ENCODE peak calls at places on chromosomes 1 and 21, in nine cellular contexts. Y is osteocyte; H is uterus; S is CD8-positive, alpha-beta T cell; E is foreskin keratinocyte; A is effector memory CD8-positive, alpha-beta T cell; I is stimulated activated CD4-positive, alpha-beta T cell treated with anti-CD3 and anti-CD28 coated beads, Interleukin-4, amount 100 ng/mL, for 24 hours; L is NCI-H510A treated with DMSO at 0.1 percent for 48 hours; F is RCC 7860. D is an unnamed sample.

GRCh38 chr1:214029796-214030195 is 42.0 kb downstream of the PROX1 start:
- DNase-seq in Y (no peak), H (no peak), S (no peak), E (no peak), A (no peak), I (no peak), L (no peak), F (no peak), D (no peak)

GRCh38 chr1:192545781-192546521 is 29.6 kb upstream of the RGS1 start:
- DNase-seq in Y (no peak), H (no peak), S (no peak), E (no peak), A (no peak), I (no peak), L (no peak), F (no peak), D (no peak)

GRCh38 chr1:5296135-5296930 is 641.9 kb downstream of the AJAP1 start:
- DNase-seq in Y (no peak), H (no peak), S (no peak), E (no peak), A (no peak), I (no peak), L (no peak), F (no peak), D (no peak)

GRCh38 chr1:29590583-29591555 is 354.5 kb downstream of the PTPRU start:
- DNase-seq in Y (peak; percentile 48), H (no peak), S (no peak), E (peak; percentile 44), A (no peak), I (no peak), L (no peak), F (peak; percentile 91), D (peak; percentile 85)

GRCh38 chr1:204418174-204419063 is 6.8 kb upstream of the PPP1R15B start:
- DNase-seq in Y (peak; percentile 51), H (peak; percentile 22), S (no peak), E (peak; percentile 35), A (no peak), I (no peak), L (no peak), F (peak; percentile 61), D (peak; percentile 37)

GRCh38 chr21:45593162-45594022 is 50.1 kb upstream of the PCBP3 start:
- DNase-seq in Y (no peak), H (no peak), S (no peak), E (no peak), A (no peak), I (no peak), L (no peak), F (no peak), D (no peak)

GRCh38 chr1:62077821-62078220 is 116.8 kb upstream of the L1TD1 start:
- DNase-seq in Y (no peak), H (no peak), S (no peak), E (no peak), A (no peak), I (no peak), L (no peak), F (no peak), D (no peak)

GRCh38 chr1:11841245-11842153 is 6.1 kb downstream of the NPPA start:
- DNase-seq in Y (no peak), H (no peak), S (no peak), E (no peak), A (no peak), I (no peak), L (no peak), F (no peak), D (no peak)

GRCh38 chr1:210627740-210628139 is 299.0 kb downstream of the HHAT start:
- DNase-seq in Y (no peak), H (no peak), S (no peak), E (no peak), A (no peak), I (no peak), L (peak; percentile 33), F (no peak), D (no peak)